ENCODE peak calls at places on chromosomes 11 and 22, in four cellular contexts. Y is AG09309, B is fibroblast of villous mesenchyme, F is AG10803. E is an unnamed sample.

GRCh38 chr11:117814766-117815261 is 9.7 kb downstream of the FXYD2 start:
- DNase-seq in F (no peak), Y (no peak), B (no peak), E (peak)

GRCh38 chr22:17056807-17057206 is 28.0 kb upstream of the IL17RA start:
- DNase-seq in B (no peak), Y (no peak), F (no peak), E (no peak)

GRCh38 chr22:30890689-30891442 is 77.7 kb downstream of the MORC2 start:
- DNase-seq in Y (no peak), B (peak), F (peak), E (no peak)

GRCh38 chr11:68632802-68633201 is 51.5 kb upstream of the GAL start:
- DNase-seq in B (peak), F (peak), Y (peak), E (no peak)

GRCh38 chr11:68546555-68546954 is 86.0 kb downstream of the PPP6R3 start:
- DNase-seq in F (peak), B (no peak), Y (no peak), E (no peak)

GRCh38 chr11:64069401-64070300 is 33.9 kb downstream of the FLRT1 start:
- DNase-seq in F (no peak), Y (no peak), B (no peak), E (no peak)

GRCh38 chr11:92797874-92798273 is 171.6 kb upstream of the MTNR1B start:
- DNase-seq in Y (no peak), F (no peak), B (no peak), E (no peak)

GRCh38 chr11:102727890-102728289 is 3.1 kb upstream of the MMP8 start:
- DNase-seq in B (peak), F (peak), Y (no peak), E (no peak)

GRCh38 chr22:17733484-17733883 is 40.8 kb downstream of the BID start:
- DNase-seq in F (peak), B (no peak), Y (no peak), E (no peak)

GRCh38 chr11:64858467-64859401 is 14.3 kb upstream of the CDC42BPG start:
- DNase-seq in Y (no peak), F (no peak), B (no peak), E (no peak)

GRCh38 chr22:49657275-49657973 is 170.2 kb downstream of the BRD1 start:
- DNase-seq in F (no peak), Y (no peak), B (no peak), E (no peak)

GRCh38 chr22:18998998-18999397 is 62.9 kb upstream of the PRODH start:
- DNase-seq in F (no peak), Y (no peak), B (no peak), E (no peak)

GRCh38 chr11:6625832-6626420 is 6.7 kb upstream of the TPP1 start:
- DNase-seq in B (no peak), Y (no peak), F (no peak), E (no peak)

GRCh38 chr11:69378303-69379141 is 84.6 kb downstream of the MYEOV start:
- DNase-seq in B (no peak), F (no peak), Y (no peak), E (peak)

GRCh38 chr11:117808768-117809167 is 11.8 kb upstream of the DSCAML1 start:
- DNase-seq in B (no peak), F (no peak), Y (no peak), E (no peak)

GRCh38 chr11:62559204-62559603 is 12.6 kb upstream of the AHNAK start:
- DNase-seq in Y (no peak), F (no peak), B (no peak), E (no peak)

GRCh38 chr11:64890084-64890944 is 11.9 kb upstream of the EHD1 start:
- DNase-seq in F (no peak), Y (no peak), B (no peak), E (no peak)

GRCh38 chr22:21996175-21996574 is 13.6 kb upstream of the TOP3B start:
- DNase-seq in Y (no peak), F (no peak), B (peak), E (no peak)

GRCh38 chr11:283405-284080 is 5.3 kb downstream of the NLRP6 start:
- DNase-seq in F (no peak), Y (no peak), B (no peak), E (no peak)

GRCh38 chr11:47998733-47999359 is 18.5 kb downstream of the PTPRJ start:
- DNase-seq in B (no peak), F (peak), Y (no peak), E (no peak)

GRCh38 chr11:75499423-75500305 is 26.1 kb downstream of the GDPD5 start:
- DNase-seq in B (peak), Y (peak), F (peak), E (peak)

DNA sequence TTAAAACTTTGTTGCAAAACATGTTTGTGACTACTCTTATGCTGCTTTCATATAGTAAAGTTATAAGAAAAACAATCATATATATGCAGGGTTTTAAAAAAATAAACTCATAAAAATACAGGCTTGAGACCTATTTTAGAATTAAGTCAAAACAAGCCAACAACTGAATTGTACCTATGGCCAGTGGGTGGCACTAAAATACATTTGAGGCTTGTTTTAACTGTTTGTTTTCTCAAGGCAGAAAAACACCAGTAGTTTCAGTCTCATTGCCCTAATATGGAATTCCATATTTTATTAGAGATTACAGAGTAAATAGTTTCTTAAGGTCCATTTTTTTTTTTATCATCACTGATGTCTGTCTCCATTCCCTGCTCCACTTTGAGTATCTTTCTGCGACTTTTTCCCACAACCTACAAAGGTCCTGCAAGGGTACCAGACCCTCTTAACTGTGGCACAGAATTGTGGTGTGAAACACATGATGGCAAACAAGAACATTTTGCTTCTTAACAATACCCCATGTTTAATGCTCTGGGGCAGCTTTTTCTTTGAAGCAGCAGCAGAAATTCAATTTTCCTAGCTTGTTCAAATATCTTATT is 8.5 kb upstream of the CCDC89 start:
- DNase-seq in F (peak), Y (no peak), B (peak), E (no peak)
- TF ChIP-seq CTCF in F (peak), Y (peak), B (peak), E (peak)

DNA sequence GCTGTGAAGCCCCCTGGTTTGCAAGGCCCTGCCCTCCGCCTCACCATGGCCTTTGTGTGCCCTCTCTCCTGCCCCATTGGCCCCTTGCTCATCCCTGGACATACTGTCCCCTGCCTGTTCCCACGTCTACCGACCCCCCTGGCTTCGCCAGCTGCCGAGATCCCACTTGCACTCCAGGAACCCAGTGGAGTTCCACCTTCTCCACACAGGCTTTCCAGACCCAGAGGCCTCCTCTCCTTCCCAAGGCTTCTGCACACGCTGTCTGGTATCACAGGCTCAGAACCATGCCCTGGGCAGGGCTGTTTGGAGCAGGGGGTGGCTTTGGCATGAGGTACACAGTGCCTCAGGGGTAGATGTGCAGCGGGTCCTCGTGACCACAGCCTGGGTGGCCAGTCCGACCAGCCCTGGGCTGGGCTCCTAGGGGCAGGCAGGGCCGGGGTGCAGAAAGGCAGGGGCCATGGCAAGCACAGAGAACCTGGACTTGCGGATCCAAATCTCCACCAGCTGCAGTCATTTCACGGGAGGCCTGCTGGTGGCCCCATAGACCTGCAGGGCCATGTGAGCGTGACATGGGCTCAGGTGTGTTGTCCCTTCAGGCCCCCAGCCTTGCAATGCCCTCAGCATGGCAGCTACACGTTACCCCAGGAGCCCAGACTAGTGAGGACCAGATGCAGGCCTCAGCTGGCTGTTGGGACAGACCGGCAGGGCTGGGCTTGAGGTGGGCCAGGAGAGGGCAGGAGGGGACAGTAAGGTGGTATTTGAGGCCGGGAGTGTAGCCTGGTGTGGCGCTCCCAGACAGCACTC is 9.5 kb downstream of the GRK2 start:
- DNase-seq in B (no peak), F (no peak), Y (no peak), E (no peak)
- TF ChIP-seq CTCF in B (no peak), F (no peak), Y (no peak), E (no peak)

GRCh38 chr22:42630901-42631602 is 9.3 kb downstream of the ATP5MGL start:
- DNase-seq in Y (no peak), F (no peak), B (no peak), E (no peak)

GRCh38 chr22:42633013-42633412 is 7.4 kb downstream of the ATP5MGL start:
- DNase-seq in F (no peak), Y (no peak), B (no peak), E (no peak)

GRCh38 chr22:42635531-42635930 is 4.9 kb downstream of the ATP5MGL start:
- DNase-seq in F (peak), B (peak), Y (peak), E (no peak)

GRCh38 chr22:42630211-42630610 is 10.2 kb downstream of the ATP5MGL start:
- DNase-seq in B (no peak), F (no peak), Y (no peak), E (no peak)

DNA sequence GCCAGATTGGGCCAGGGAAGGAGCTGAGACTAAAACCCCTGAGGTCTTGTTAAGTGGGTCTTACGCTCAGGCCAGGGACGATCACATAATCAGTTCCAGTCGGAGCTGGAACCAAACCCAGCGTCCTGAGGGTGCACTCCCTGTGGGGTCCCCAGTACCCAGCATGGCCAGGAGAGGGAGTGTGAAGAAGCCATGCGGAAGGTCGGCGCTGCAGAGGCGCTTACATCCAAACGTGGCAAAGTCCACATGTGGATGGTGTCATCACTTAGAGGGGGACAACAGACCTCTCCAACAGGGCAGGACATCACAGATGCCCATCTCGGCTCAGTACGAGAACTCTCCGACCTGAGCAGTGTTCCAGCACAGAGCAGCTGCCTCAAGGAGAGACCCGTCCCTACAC is 8.3 kb downstream of the ATP5MGL start:
- DNase-seq in F (no peak), B (no peak), Y (no peak), E (no peak)
- TF ChIP-seq CTCF in F (peak), B (peak), Y (peak), E (no peak)

GRCh38 chr22:44363980-44364749 is 51.4 kb upstream of the SHISAL1 start:
- DNase-seq in B (no peak), F (no peak), Y (no peak), E (no peak)

GRCh38 chr22:44366372-44367310 is 53.9 kb upstream of the SHISAL1 start:
- DNase-seq in F (no peak), B (peak), Y (no peak), E (no peak)

GRCh38 chr22:44364750-44365118 is 52.0 kb upstream of the SHISAL1 start:
- DNase-seq in B (no peak), F (no peak), Y (no peak), E (no peak)

GRCh38 chr22:44365832-44366231 is 53.1 kb upstream of the SHISAL1 start:
- DNase-seq in F (no peak), Y (no peak), B (no peak), E (no peak)

DNA sequence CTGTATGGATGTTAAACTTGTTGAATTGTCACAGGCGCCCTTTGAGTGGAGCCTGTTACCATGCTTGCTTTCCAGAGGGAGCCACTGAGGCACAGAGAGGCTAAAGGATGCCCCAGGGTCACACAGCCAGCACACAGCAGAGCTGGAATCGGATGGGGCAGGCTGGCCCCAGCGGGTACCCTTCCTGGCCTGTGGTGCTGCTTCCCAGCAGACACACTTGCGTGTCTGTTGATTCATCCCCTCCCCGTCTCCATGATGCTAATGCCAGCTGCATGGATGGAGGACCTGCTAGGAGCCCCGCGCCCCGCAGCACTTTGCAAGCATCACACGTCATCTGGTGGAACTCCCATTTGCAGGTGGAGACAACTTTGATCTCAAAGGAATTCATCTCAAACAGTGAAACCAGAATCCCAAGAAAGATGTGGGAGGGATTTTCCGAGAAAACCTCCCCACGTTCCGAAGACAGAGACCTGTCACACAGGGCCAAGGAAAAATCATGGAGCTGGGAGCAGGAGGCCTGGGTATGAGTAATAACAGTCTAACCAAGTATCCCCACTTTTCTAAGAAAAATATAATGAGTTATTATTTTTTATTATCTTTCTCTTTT is 52.5 kb upstream of the SHISAL1 start:
- DNase-seq in B (no peak), F (no peak), Y (no peak), E (no peak)
- TF ChIP-seq CTCF in B (peak), F (peak), Y (no peak), E (no peak)

GRCh38 chr11:127789887-127790286 is 789.3 kb upstream of the KIRREL3 start:
- DNase-seq in Y (no peak), B (no peak), F (no peak), E (no peak)

GRCh38 chr11:127791844-127792243 is 791.3 kb upstream of the KIRREL3 start:
- DNase-seq in F (no peak), Y (no peak), B (no peak), E (no peak)
- TF ChIP-seq CTCF in F (no peak), Y (no peak), B (no peak), E (no peak)

GRCh38 chr11:36345084-36345511 is 49.0 kb downstream of the PRR5L start:
- DNase-seq in F (no peak), Y (no peak), B (no peak), E (no peak)
- TF ChIP-seq CTCF in F (no peak), Y (no peak), B (no peak), E (no peak)

GRCh38 chr11:86446924-86447285 is 72.2 kb downstream of the CCDC81 start:
- DNase-seq in Y (no peak), F (no peak), B (no peak), E (no peak)
- TF ChIP-seq CTCF in Y (no peak), F (no peak), B (no peak), E (no peak)

GRCh38 chr11:108985611-108986279 is 320.9 kb downstream of the DDX10 start:
- DNase-seq in B (peak), Y (no peak), F (peak), E (no peak)

GRCh38 chr11:108984021-108984420 is 319.2 kb downstream of the DDX10 start:
- DNase-seq in F (no peak), B (no peak), Y (no peak), E (no peak)

GRCh38 chr11:108984548-108984947 is 319.7 kb downstream of the DDX10 start:
- DNase-seq in Y (no peak), F (no peak), B (no peak), E (no peak)

GRCh38 chr11:108983621-108984020 is 318.8 kb downstream of the DDX10 start:
- DNase-seq in Y (no peak), F (peak), B (no peak), E (no peak)
- TF ChIP-seq CTCF in Y (no peak), F (no peak), B (no peak), E (no peak)

DNA sequence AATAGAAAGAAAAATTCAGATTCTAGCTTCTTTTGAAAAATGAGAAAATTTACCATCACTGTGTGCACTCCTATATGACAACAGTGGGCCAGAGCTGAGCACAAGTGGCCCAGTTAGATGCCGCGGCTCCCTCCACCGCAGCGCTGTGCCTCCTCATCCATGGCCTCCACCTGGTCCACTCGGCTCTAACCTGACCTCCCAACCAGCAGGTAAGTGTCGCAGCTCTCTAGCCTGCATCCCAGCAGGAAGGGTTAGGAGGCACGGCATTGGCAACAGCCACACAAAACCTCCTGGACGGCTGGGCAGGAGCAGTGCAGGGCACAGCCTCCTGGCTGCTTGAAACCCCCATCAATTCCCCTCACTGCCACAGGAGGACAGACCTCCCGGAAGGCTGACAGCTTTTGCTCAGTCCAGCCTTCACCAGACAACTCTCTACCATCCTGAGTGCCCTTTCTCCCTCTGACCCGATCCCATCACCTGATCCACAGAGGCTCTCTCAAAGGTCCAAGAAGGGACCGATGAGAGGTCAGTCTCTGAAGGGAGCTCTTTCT is 76.1 kb downstream of the RPL27A start:
- DNase-seq in F (no peak), B (no peak), Y (no peak), E (no peak)
- TF ChIP-seq CTCF in F (no peak), B (no peak), Y (no peak), E (no peak)

GRCh38 chr11:78419327-78419726 is 1.7 kb upstream of the GAB2 start:
- DNase-seq in B (peak), F (peak), Y (peak), E (no peak)

GRCh38 chr11:78416285-78417174 is 1.1 kb downstream of the GAB2 start:
- DNase-seq in F (peak), Y (no peak), B (peak), E (peak)

GRCh38 chr11:78418584-78419211 is 1.1 kb upstream of the GAB2 start:
- DNase-seq in B (peak), F (no peak), Y (no peak), E (no peak)

GRCh38 chr11:78417175-78417887 is at the start of gene GAB2:
- DNase-seq in Y (no peak), B (no peak), F (no peak), E (no peak)

DNA sequence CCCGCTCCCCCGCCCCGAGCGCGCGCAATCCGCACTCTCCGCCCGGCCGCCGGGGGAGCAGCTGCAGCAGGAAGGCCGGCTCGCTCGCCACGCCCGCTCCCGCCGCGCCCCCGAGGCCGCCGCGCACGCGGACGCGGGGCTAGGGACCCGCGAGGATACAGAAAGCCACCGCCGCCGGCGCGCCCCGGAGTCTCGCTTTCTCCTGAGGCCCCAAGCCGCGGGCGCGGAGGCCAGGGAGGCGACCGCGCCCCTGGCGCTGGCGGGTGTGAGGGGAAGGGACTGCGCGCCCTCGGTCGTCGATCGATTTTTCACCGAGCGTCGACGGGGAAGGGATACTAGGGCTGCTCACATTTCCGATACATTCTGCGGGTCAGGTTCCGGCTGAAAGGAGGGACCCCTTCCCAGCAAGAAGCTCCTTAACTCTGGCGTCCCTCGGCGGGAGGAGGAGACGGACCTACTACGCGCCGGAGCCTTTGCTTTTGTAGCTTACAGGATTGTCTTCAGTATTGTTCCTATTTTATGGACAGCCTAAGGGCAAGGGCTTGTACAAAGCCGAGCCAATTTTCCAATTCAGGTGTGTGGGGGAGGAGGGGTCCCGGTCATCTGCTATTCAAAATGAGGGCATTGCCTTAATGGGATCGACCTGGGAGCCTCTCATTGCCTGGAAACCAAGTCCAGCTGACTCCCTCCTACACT is 416 bp upstream of the GAB2 start:
- DNase-seq in Y (no peak), B (peak), F (peak), E (peak)
- TF ChIP-seq CTCF in Y (no peak), B (no peak), F (no peak), E (peak)

E was measured in breast epithelium.